ENCODE peak calls at places on chromosomes 12 and 14, in five cellular contexts. M is gastrocnemius medialis, U is left ventricle myocardium inferior, V is fibroblast of pulmonary artery, Y is H1. W is an unnamed sample.

GRCh38 chr14:72291908-72292688 is 359.9 kb downstream of the RGS6 start:
- DNase-seq in V (peak; percentile 70), Y (peak; percentile 1), M (no peak), U (no peak), W (no peak)

GRCh38 chr12:100043657-100044056 is 58.9 kb upstream of the ANKS1B start:
- DNase-seq in M (no peak), U (no peak), Y (no peak), V (no peak), W (no peak)

GRCh38 chr12:118190266-118190665 is 54.3 kb downstream of the PEBP1 start:
- DNase-seq in M (no peak), V (peak; percentile 48), Y (no peak), U (no peak), W (no peak)

GRCh38 chr12:96811083-96811482 is 96.0 kb upstream of the NEDD1 start:
- DNase-seq in Y (no peak), U (no peak), V (peak; percentile 90), M (no peak), W (no peak)

GRCh38 chr14:104137297-104138097 is 890 bp upstream of the KIF26A start:
- DNase-seq in Y (no peak), M (no peak), V (peak; percentile 24), U (peak; percentile 68), W (peak; percentile 60)

GRCh38 chr12:86275356-86275755 is 19.2 kb upstream of the MGAT4C start:
- DNase-seq in M (no peak), V (no peak), Y (no peak), U (no peak), W (no peak)

GRCh38 chr12:68446379-68446778 is 114.2 kb upstream of the MDM1 start:
- DNase-seq in Y (no peak), U (no peak), V (no peak), M (no peak), W (no peak)

GRCh38 chr12:62720661-62721330 is 214.2 kb downstream of the PPM1H start:
- DNase-seq in Y (no peak), M (peak; percentile 26), V (peak; percentile 67), U (no peak), W (no peak)

GRCh38 chr12:19222566-19222965 is 93.0 kb downstream of the PLEKHA5 start:
- DNase-seq in U (no peak), M (no peak), Y (no peak), V (no peak), W (no peak)

GRCh38 chr12:75991753-75992152 is 39.8 kb downstream of the PHLDA1 start:
- DNase-seq in Y (no peak), U (no peak), M (no peak), V (no peak), W (no peak)

GRCh38 chr14:39339003-39339402 is 93.2 kb downstream of the FBXO33 start:
- DNase-seq in Y (peak; percentile 17), M (no peak), V (no peak), U (no peak), W (no peak)

GRCh38 chr12:62933871-62934798 is 815 bp downstream of the PPM1H start:
- DNase-seq in U (peak; percentile 60), V (peak; percentile 17), Y (no peak), M (no peak), W (peak; percentile 1)

GRCh38 chr14:22875003-22875747 is 3.6 kb downstream of the LRP10 start:
- DNase-seq in Y (no peak), M (no peak), U (no peak), V (no peak), W (no peak)

GRCh38 chr14:53742226-53742607 is 214.4 kb downstream of the BMP4 start:
- DNase-seq in M (no peak), U (no peak), Y (peak; percentile 29), V (no peak), W (no peak)

GRCh38 chr12:26017484-26018211 is 59.2 kb downstream of the RASSF8 start:
- DNase-seq in U (no peak), V (peak; percentile 50), M (no peak), Y (no peak), W (no peak)

GRCh38 chr12:124543591-124544310 is 23.7 kb downstream of the NCOR2 start:
- DNase-seq in M (no peak), V (no peak), Y (no peak), U (no peak), W (no peak)

DNA sequence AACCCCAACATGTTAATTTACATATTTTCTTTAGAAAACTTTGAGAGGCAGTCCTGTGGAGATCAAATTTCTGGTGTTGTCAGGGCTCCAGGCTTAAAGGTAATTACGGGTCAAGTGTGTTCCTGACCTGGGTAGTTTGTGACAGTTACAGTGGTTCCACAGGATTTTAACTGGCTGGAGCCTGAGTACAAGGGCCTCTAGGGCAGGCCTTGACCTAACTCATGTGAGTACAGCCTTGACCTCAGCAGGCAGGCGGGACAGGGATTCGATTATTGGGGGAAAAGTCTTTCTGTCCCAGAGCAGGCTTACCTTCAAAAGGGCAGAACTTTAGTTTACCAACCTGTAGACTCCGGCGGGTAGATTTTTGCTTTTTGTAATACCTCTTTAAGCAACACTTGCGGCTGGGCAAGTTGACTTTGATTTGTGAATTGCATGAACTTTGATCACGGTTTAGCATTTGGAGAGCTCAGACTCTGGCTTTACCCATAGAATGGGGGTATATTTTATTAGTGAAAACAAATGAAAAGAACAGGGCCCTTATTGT is 8.5 kb upstream of the PPTC7 start:
- DNase-seq in M (peak; percentile 36), V (no peak), Y (no peak), U (no peak), W (no peak)
- H3K4me3 ChIP-seq in M (no peak overlapping the region), V (no peak overlapping the region), Y (no peak overlapping the region), U (no peak overlapping the region), W (no peak overlapping the region)

DNA sequence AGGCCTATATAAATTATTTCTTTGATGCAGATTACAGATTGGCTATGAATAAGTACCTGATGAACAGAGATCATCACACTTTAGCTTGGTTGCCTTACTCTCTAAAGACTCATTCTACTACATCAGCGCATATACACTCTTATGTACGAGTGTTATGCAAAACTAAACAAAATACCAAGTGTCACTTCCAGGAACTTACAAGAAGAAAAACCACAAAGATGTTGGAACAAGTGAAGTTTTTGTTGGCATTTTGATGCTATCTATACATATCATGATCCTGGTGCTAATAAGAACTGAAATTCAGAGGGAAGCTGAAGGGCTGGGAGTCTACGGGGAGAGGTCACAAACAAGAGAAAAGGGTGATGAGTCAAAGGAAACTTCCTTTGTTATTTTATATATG is 47.9 kb upstream of the CERS5 start:
- DNase-seq in V (peak; percentile 61), M (no peak), U (no peak), Y (no peak), W (no peak)
- H3K4me3 ChIP-seq in V (no peak overlapping the region), M (no peak overlapping the region), U (no peak overlapping the region), Y (no peak overlapping the region), W (no peak overlapping the region)

GRCh38 chr12:57609781-57610552 is 1.3 kb upstream of the ARHGEF25 start:
- DNase-seq in Y (no peak), M (no peak), V (no peak), U (peak; percentile 56), W (no peak)
- H3K4me3 ChIP-seq in Y (peak overlapping the region; percentile 60), M (peak overlapping the region; percentile 54), V (no peak overlapping the region), U (peak overlapping the region; percentile 87), W (no peak overlapping the region)

GRCh38 chr12:6630696-6631095 is 5.1 kb downstream of the LPAR5 start:
- DNase-seq in U (no peak), V (no peak), M (no peak), Y (no peak), W (no peak)

GRCh38 chr12:6631549-6631961 is 4.2 kb downstream of the LPAR5 start:
- DNase-seq in M (no peak), Y (no peak), U (no peak), V (no peak), W (no peak)

GRCh38 chr12:6627598-6627997 is 8.2 kb downstream of the LPAR5 start:
- DNase-seq in M (no peak), Y (no peak), V (no peak), U (no peak), W (peak; percentile 52)

GRCh38 chr12:6632026-6632978 is 3.5 kb downstream of the LPAR5 start:
- DNase-seq in U (no peak), Y (no peak), V (no peak), M (no peak), W (peak; percentile 52)

GRCh38 chr12:6626654-6627283 is 9.0 kb downstream of the LPAR5 start:
- DNase-seq in U (no peak), V (peak; percentile 36), M (no peak), Y (no peak), W (no peak)
- H3K4me3 ChIP-seq in U (no peak overlapping the region), V (no peak overlapping the region), M (no peak overlapping the region), Y (no peak overlapping the region), W (no peak overlapping the region)

DNA sequence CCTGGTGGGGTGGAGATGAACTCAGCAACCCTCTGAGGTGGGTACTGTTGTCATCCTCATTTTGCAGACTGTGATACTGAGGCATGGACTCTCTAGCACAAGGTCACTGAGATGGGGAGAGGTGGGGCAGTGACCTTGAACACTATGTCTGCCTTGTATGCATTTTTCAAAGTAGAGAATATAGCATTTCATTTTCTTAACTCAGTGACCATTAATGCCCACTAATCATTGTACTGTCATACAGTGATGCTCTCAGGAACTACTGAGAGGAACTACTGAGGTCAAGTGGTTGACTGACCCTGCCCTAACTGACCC is 2.1 kb downstream of the L3HYPDH start:
- DNase-seq in V (no peak), U (no peak), Y (no peak), M (no peak), W (no peak)
- H3K4me3 ChIP-seq in V (peak overlapping the region; percentile 77), U (peak overlapping the region; percentile 79), Y (no peak overlapping the region), M (no peak overlapping the region), W (no peak overlapping the region)

GRCh38 chr14:21096889-21097615 is 1.4 kb downstream of the ZNF219 start:
- DNase-seq in M (no peak), Y (no peak), U (no peak), V (no peak), W (no peak)
- H3K4me3 ChIP-seq in M (peak overlapping the region; percentile 48), Y (peak overlapping the region; percentile 77), U (peak overlapping the region; percentile 71), V (peak overlapping the region; percentile 36), W (no peak overlapping the region)

GRCh38 chr12:64782181-64782580 is 23.0 kb upstream of the GNS start:
- DNase-seq in Y (no peak), U (no peak), M (no peak), V (no peak), W (no peak)
- H3K4me3 ChIP-seq in Y (no peak overlapping the region), U (peak overlapping the region; percentile 79), M (peak overlapping the region; percentile 52), V (no peak overlapping the region), W (no peak overlapping the region)

GRCh38 chr14:60253649-60254048 is 4.6 kb downstream of the PPM1A start:
- DNase-seq in M (no peak), Y (no peak), V (no peak), U (no peak), W (no peak)
- H3K4me3 ChIP-seq in M (no peak overlapping the region), Y (no peak overlapping the region), V (no peak overlapping the region), U (no peak overlapping the region), W (no peak overlapping the region)

GRCh38 chr12:49702009-49702408 is 5.2 kb downstream of the FMNL3 start:
- DNase-seq in Y (no peak), V (no peak), U (no peak), M (no peak), W (no peak)
- H3K4me3 ChIP-seq in Y (no peak overlapping the region), V (no peak overlapping the region), U (no peak overlapping the region), M (no peak overlapping the region), W (no peak overlapping the region)

W was measured in CD4-positive, alpha-beta memory T cell.